ENCODE peak calls at places on chromosomes 16 and 17, in ten cellular contexts. One of them, this sample, is unnamed.

GRCh38 chr17:4101127-4101798 is 41.6 kb downstream of the ZZEF1 start:
- DNase-seq in fibroblast of lung: no peak
- DNase-seq in right lobe of liver: no peak
- DNase-seq in foreskin melanocyte: peak
- DNase-seq in GOT3: no peak
- DNase-seq in GM19239: no peak
- DNase-seq in EL: no peak
- DNase-seq in fibroblast of the aortic adventitia: peak
- DNase-seq in activated naive CD4-positive, alpha-beta T cell treated with anti-CD3 and anti-CD28 coated beads, Interleukin-2, amount 10 ng/mL, durations not matched to agents 7 days and 5 days: no peak
- DNase-seq in upper lobe of right lung: no peak
- DNase-seq in this sample: no peak

GRCh38 chr17:38528101-38528500 is 77.7 kb downstream of the SRCIN1 start:
- DNase-seq in fibroblast of lung: no peak
- DNase-seq in right lobe of liver: no peak
- DNase-seq in foreskin melanocyte: no peak
- DNase-seq in GOT3: no peak
- DNase-seq in GM19239: no peak
- DNase-seq in EL: no peak
- DNase-seq in fibroblast of the aortic adventitia: no peak
- DNase-seq in activated naive CD4-positive, alpha-beta T cell treated with anti-CD3 and anti-CD28 coated beads, Interleukin-2, amount 10 ng/mL, durations not matched to agents 7 days and 5 days: no peak
- DNase-seq in upper lobe of right lung: no peak
- DNase-seq in this sample: peak

GRCh38 chr16:88681709-88682451 is 4.4 kb downstream of the SNAI3 start:
- DNase-seq in fibroblast of lung: no peak
- DNase-seq in right lobe of liver: peak
- DNase-seq in foreskin melanocyte: no peak
- DNase-seq in GOT3: no peak
- DNase-seq in GM19239: peak
- DNase-seq in EL: no peak
- DNase-seq in fibroblast of the aortic adventitia: no peak
- DNase-seq in activated naive CD4-positive, alpha-beta T cell treated with anti-CD3 and anti-CD28 coated beads, Interleukin-2, amount 10 ng/mL, durations not matched to agents 7 days and 5 days: peak
- DNase-seq in upper lobe of right lung: peak
- DNase-seq in this sample: no peak

GRCh38 chr17:6812295-6812694 is 19.2 kb downstream of the TEKT1 start:
- DNase-seq in fibroblast of lung: no peak
- DNase-seq in right lobe of liver: no peak
- DNase-seq in foreskin melanocyte: no peak
- DNase-seq in GOT3: no peak
- DNase-seq in GM19239: no peak
- DNase-seq in EL: no peak
- DNase-seq in fibroblast of the aortic adventitia: no peak
- DNase-seq in activated naive CD4-positive, alpha-beta T cell treated with anti-CD3 and anti-CD28 coated beads, Interleukin-2, amount 10 ng/mL, durations not matched to agents 7 days and 5 days: no peak
- DNase-seq in upper lobe of right lung: no peak
- DNase-seq in this sample: no peak

GRCh38 chr17:64037802-64038201 is 17.4 kb upstream of the ICAM2 start:
- DNase-seq in fibroblast of lung: no peak
- DNase-seq in right lobe of liver: no peak
- DNase-seq in foreskin melanocyte: no peak
- DNase-seq in GOT3: no peak
- DNase-seq in GM19239: no peak
- DNase-seq in EL: no peak
- DNase-seq in fibroblast of the aortic adventitia: no peak
- DNase-seq in activated naive CD4-positive, alpha-beta T cell treated with anti-CD3 and anti-CD28 coated beads, Interleukin-2, amount 10 ng/mL, durations not matched to agents 7 days and 5 days: no peak
- DNase-seq in upper lobe of right lung: no peak
- DNase-seq in this sample: no peak

GRCh38 chr17:78132086-78132676 is 1.6 kb downstream of the TMC8 start:
- DNase-seq in fibroblast of lung: no peak
- DNase-seq in right lobe of liver: no peak
- DNase-seq in foreskin melanocyte: no peak
- DNase-seq in GOT3: no peak
- DNase-seq in GM19239: no peak
- DNase-seq in EL: no peak
- DNase-seq in fibroblast of the aortic adventitia: no peak
- DNase-seq in activated naive CD4-positive, alpha-beta T cell treated with anti-CD3 and anti-CD28 coated beads, Interleukin-2, amount 10 ng/mL, durations not matched to agents 7 days and 5 days: peak
- DNase-seq in upper lobe of right lung: peak
- DNase-seq in this sample: peak

GRCh38 chr16:69014811-69015210 is 90.6 kb upstream of the HAS3 start:
- DNase-seq in fibroblast of lung: no peak
- DNase-seq in right lobe of liver: no peak
- DNase-seq in foreskin melanocyte: peak
- DNase-seq in GOT3: no peak
- DNase-seq in GM19239: no peak
- DNase-seq in EL: no peak
- DNase-seq in fibroblast of the aortic adventitia: no peak
- DNase-seq in activated naive CD4-positive, alpha-beta T cell treated with anti-CD3 and anti-CD28 coated beads, Interleukin-2, amount 10 ng/mL, durations not matched to agents 7 days and 5 days: no peak
- DNase-seq in upper lobe of right lung: no peak
- DNase-seq in this sample: no peak

GRCh38 chr16:2154533-2155090 is 970 bp upstream of the TRAF7 start:
- DNase-seq in fibroblast of lung: peak
- DNase-seq in right lobe of liver: peak
- DNase-seq in foreskin melanocyte: no peak
- DNase-seq in GOT3: no peak
- DNase-seq in GM19239: no peak
- DNase-seq in EL: no peak
- DNase-seq in fibroblast of the aortic adventitia: no peak
- DNase-seq in activated naive CD4-positive, alpha-beta T cell treated with anti-CD3 and anti-CD28 coated beads, Interleukin-2, amount 10 ng/mL, durations not matched to agents 7 days and 5 days: peak
- DNase-seq in upper lobe of right lung: no peak
- DNase-seq in this sample: no peak

This sample was measured in NCI-H146.